ENCODE peak calls at places on chromosomes 5 and 9, in eight cellular contexts. One of them, this sample, is unnamed.

GRCh38 chr9:124795881-124796415 is 19.0 kb downstream of the OLFML2A start:
- DNase-seq in heart left ventricle: peak; percentile 77
- DNase-seq in adrenal gland: peak; percentile 51
- DNase-seq in GM12878: no peak
- DNase-seq in sigmoid colon: no peak
- DNase-seq in GM12892: no peak
- DNase-seq in breast epithelium: no peak
- DNase-seq in spleen: no peak
- DNase-seq in this sample: no peak

GRCh38 chr5:181052928-181053759 is 13.1 kb downstream of the BTNL9 start:
- DNase-seq in heart left ventricle: no peak
- DNase-seq in adrenal gland: no peak
- DNase-seq in GM12878: no peak
- DNase-seq in sigmoid colon: no peak
- DNase-seq in GM12892: peak; percentile 50
- DNase-seq in breast epithelium: no peak
- DNase-seq in spleen: peak; percentile 80
- DNase-seq in this sample: peak; percentile 35

GRCh38 chr5:170781946-170782345 is 1.6 kb upstream of the GABRP start:
- DNase-seq in heart left ventricle: no peak
- DNase-seq in adrenal gland: no peak
- DNase-seq in GM12878: no peak
- DNase-seq in sigmoid colon: no peak
- DNase-seq in GM12892: no peak
- DNase-seq in breast epithelium: no peak
- DNase-seq in spleen: no peak
- DNase-seq in this sample: no peak

GRCh38 chr5:129384736-129385135 is 75.4 kb upstream of the ADAMTS19 start:
- DNase-seq in heart left ventricle: no peak
- DNase-seq in adrenal gland: no peak
- DNase-seq in GM12878: no peak
- DNase-seq in sigmoid colon: no peak
- DNase-seq in GM12892: no peak
- DNase-seq in breast epithelium: no peak
- DNase-seq in spleen: no peak
- DNase-seq in this sample: no peak

GRCh38 chr9:130934702-130935659 is 4.1 kb downstream of the FIBCD1 start:
- DNase-seq in heart left ventricle: no peak
- DNase-seq in adrenal gland: peak; percentile 86
- DNase-seq in GM12878: no peak
- DNase-seq in sigmoid colon: no peak
- DNase-seq in GM12892: no peak
- DNase-seq in breast epithelium: no peak
- DNase-seq in spleen: no peak
- DNase-seq in this sample: no peak

GRCh38 chr9:29475471-29475870 is 1902.2 kb upstream of the C9orf72 start:
- DNase-seq in heart left ventricle: no peak
- DNase-seq in adrenal gland: no peak
- DNase-seq in GM12878: no peak
- DNase-seq in sigmoid colon: no peak
- DNase-seq in GM12892: no peak
- DNase-seq in breast epithelium: no peak
- DNase-seq in spleen: no peak
- DNase-seq in this sample: peak; percentile 17

GRCh38 chr9:112086627-112087026 is 88.5 kb downstream of the SUSD1 start:
- DNase-seq in heart left ventricle: no peak
- DNase-seq in adrenal gland: no peak
- DNase-seq in GM12878: no peak
- DNase-seq in sigmoid colon: no peak
- DNase-seq in GM12892: no peak
- DNase-seq in breast epithelium: no peak
- DNase-seq in spleen: no peak
- DNase-seq in this sample: peak; percentile 49

GRCh38 chr9:124285903-124286291 is 28.1 kb downstream of the NEK6 start:
- DNase-seq in heart left ventricle: peak; percentile 74
- DNase-seq in adrenal gland: peak; percentile 79
- DNase-seq in GM12878: peak; percentile 70
- DNase-seq in sigmoid colon: peak; percentile 95
- DNase-seq in GM12892: peak; percentile 61
- DNase-seq in breast epithelium: no peak
- DNase-seq in spleen: peak; percentile 86
- DNase-seq in this sample: peak; percentile 20

GRCh38 chr5:137190441-137190840 is 308.7 kb downstream of the SPOCK1 start:
- DNase-seq in heart left ventricle: no peak
- DNase-seq in adrenal gland: no peak
- DNase-seq in GM12878: no peak
- DNase-seq in sigmoid colon: no peak
- DNase-seq in GM12892: no peak
- DNase-seq in breast epithelium: no peak
- DNase-seq in spleen: no peak
- DNase-seq in this sample: no peak

GRCh38 chr5:137825165-137825564 is 42.5 kb upstream of the MYOT start:
- DNase-seq in heart left ventricle: no peak
- DNase-seq in adrenal gland: no peak
- DNase-seq in GM12878: no peak
- DNase-seq in sigmoid colon: no peak
- DNase-seq in GM12892: no peak
- DNase-seq in breast epithelium: no peak
- DNase-seq in spleen: no peak
- DNase-seq in this sample: no peak

GRCh38 chr5:72537166-72537565 is 30.0 kb upstream of the ZNF366 start:
- DNase-seq in heart left ventricle: no peak
- DNase-seq in adrenal gland: no peak
- DNase-seq in GM12878: no peak
- DNase-seq in sigmoid colon: no peak
- DNase-seq in GM12892: no peak
- DNase-seq in breast epithelium: no peak
- DNase-seq in spleen: no peak
- DNase-seq in this sample: no peak

GRCh38 chr9:136328011-136328621 is 777 bp downstream of the GPSM1 start:
- DNase-seq in heart left ventricle: peak; percentile 66
- DNase-seq in adrenal gland: no peak
- DNase-seq in GM12878: no peak
- DNase-seq in sigmoid colon: no peak
- DNase-seq in GM12892: no peak
- DNase-seq in breast epithelium: no peak
- DNase-seq in spleen: no peak
- DNase-seq in this sample: no peak

GRCh38 chr5:143182901-143183820 is 220.3 kb downstream of the NR3C1 start:
- DNase-seq in heart left ventricle: no peak
- DNase-seq in adrenal gland: no peak
- DNase-seq in GM12878: peak; percentile 84
- DNase-seq in sigmoid colon: no peak
- DNase-seq in GM12892: no peak
- DNase-seq in breast epithelium: no peak
- DNase-seq in spleen: no peak
- DNase-seq in this sample: no peak

GRCh38 chr5:1105350-1106265 is 6.3 kb downstream of the SLC12A7 start:
- DNase-seq in heart left ventricle: no peak
- DNase-seq in adrenal gland: no peak
- DNase-seq in GM12878: no peak
- DNase-seq in sigmoid colon: no peak
- DNase-seq in GM12892: no peak
- DNase-seq in breast epithelium: no peak
- DNase-seq in spleen: no peak
- DNase-seq in this sample: peak; percentile 90

GRCh38 chr5:76555717-76556116 is 67.5 kb downstream of the F2RL2 start:
- DNase-seq in heart left ventricle: no peak
- DNase-seq in adrenal gland: no peak
- DNase-seq in GM12878: no peak
- DNase-seq in sigmoid colon: no peak
- DNase-seq in GM12892: no peak
- DNase-seq in breast epithelium: no peak
- DNase-seq in spleen: no peak
- DNase-seq in this sample: no peak

GRCh38 chr5:112940670-112941069 is 18.6 kb upstream of the REEP5 start:
- DNase-seq in heart left ventricle: no peak
- DNase-seq in adrenal gland: no peak
- DNase-seq in GM12878: no peak
- DNase-seq in sigmoid colon: no peak
- DNase-seq in GM12892: no peak
- DNase-seq in breast epithelium: no peak
- DNase-seq in spleen: no peak
- DNase-seq in this sample: no peak

DNA sequence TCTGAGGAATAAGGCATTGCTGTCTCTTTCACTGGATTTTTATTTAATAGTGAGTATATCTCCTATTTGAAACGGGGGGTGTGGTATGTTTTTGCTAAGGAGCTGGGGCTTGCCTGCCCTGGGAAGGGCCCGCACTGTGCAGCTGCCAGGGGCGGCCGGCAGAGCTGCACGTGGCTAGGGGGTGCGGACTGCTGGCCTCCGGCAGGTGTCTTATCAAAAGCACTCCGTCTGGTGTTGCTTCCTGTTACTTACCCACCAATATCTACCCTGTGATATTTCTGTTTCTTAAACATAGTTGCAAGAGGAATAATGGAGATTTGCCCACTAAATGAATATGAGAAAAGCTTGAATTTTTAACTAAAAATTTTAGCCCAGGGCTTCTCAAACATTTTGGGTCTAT is 232.0 kb downstream of the IRX1 start:
- DNase-seq in heart left ventricle: no peak
- DNase-seq in adrenal gland: no peak
- DNase-seq in GM12878: no peak
- DNase-seq in sigmoid colon: no peak
- DNase-seq in GM12892: no peak
- DNase-seq in breast epithelium: no peak
- DNase-seq in spleen: no peak
- DNase-seq in this sample: peak; percentile 46
- TF ChIP-seq POLR2A in heart left ventricle: no peak
- TF ChIP-seq POLR2A in adrenal gland: no peak
- TF ChIP-seq POLR2A in GM12878: no peak
- TF ChIP-seq POLR2A in sigmoid colon: no peak
- TF ChIP-seq POLR2A in GM12892: no peak
- TF ChIP-seq POLR2A in breast epithelium: no peak
- TF ChIP-seq POLR2A in spleen: no peak
- TF ChIP-seq POLR2A in this sample: no peak

GRCh38 chr5:134370871-134371833 is at the start of gene UBE2B:
- DNase-seq in heart left ventricle: peak; percentile 97
- DNase-seq in adrenal gland: peak; percentile 100
- DNase-seq in GM12878: peak; percentile 97
- DNase-seq in sigmoid colon: peak; percentile 100
- DNase-seq in GM12892: peak; percentile 76
- DNase-seq in breast epithelium: peak; percentile 100
- DNase-seq in spleen: peak; percentile 99
- DNase-seq in this sample: peak; percentile 100
- TF ChIP-seq POLR2A in heart left ventricle: peak; percentile 55
- TF ChIP-seq POLR2A in adrenal gland: peak; percentile 53
- TF ChIP-seq POLR2A in GM12878: peak; percentile 76
- TF ChIP-seq POLR2A in sigmoid colon: peak; percentile 54
- TF ChIP-seq POLR2A in GM12892: peak; percentile 58
- TF ChIP-seq POLR2A in breast epithelium: peak; percentile 60
- TF ChIP-seq POLR2A in spleen: peak; percentile 76
- TF ChIP-seq POLR2A in this sample: peak; percentile 94

GRCh38 chr5:140252470-140253126 is 50.3 kb downstream of the PFDN1 start:
- DNase-seq in heart left ventricle: no peak
- DNase-seq in adrenal gland: no peak
- DNase-seq in GM12878: no peak
- DNase-seq in sigmoid colon: no peak
- DNase-seq in GM12892: no peak
- DNase-seq in breast epithelium: no peak
- DNase-seq in spleen: no peak
- DNase-seq in this sample: no peak

GRCh38 chr5:140250386-140250785 is 52.5 kb downstream of the PFDN1 start:
- DNase-seq in heart left ventricle: no peak
- DNase-seq in adrenal gland: no peak
- DNase-seq in GM12878: no peak
- DNase-seq in sigmoid colon: no peak
- DNase-seq in GM12892: no peak
- DNase-seq in breast epithelium: no peak
- DNase-seq in spleen: no peak
- DNase-seq in this sample: no peak

GRCh38 chr5:140253985-140254384 is 48.9 kb downstream of the PFDN1 start:
- DNase-seq in heart left ventricle: no peak
- DNase-seq in adrenal gland: no peak
- DNase-seq in GM12878: no peak
- DNase-seq in sigmoid colon: no peak
- DNase-seq in GM12892: no peak
- DNase-seq in breast epithelium: no peak
- DNase-seq in spleen: no peak
- DNase-seq in this sample: no peak

GRCh38 chr5:140249536-140249935 is 53.4 kb downstream of the PFDN1 start:
- DNase-seq in heart left ventricle: no peak
- DNase-seq in adrenal gland: no peak
- DNase-seq in GM12878: no peak
- DNase-seq in sigmoid colon: no peak
- DNase-seq in GM12892: no peak
- DNase-seq in breast epithelium: no peak
- DNase-seq in spleen: no peak
- DNase-seq in this sample: no peak

DNA sequence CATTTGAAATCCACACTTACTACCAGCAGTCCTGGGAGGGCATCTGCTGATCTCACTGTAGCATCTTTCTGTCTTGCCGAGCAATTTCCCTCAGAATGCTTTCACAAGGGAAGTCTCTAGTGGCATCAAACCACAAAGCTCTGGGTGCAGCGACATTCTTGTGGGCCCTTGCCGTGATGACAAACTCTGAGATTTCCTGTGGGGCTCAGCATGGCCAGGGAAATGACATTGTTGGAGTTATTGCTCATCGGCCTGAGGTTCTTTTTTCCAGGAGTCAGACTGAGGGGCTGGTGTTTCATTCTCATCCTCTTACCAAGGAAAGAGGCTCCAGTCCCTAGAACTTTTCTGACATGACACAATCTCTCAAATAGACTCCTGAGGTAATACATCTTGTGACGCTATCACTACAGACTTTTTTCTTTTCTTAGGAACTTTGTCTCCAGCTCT is 51.4 kb downstream of the PFDN1 start:
- DNase-seq in heart left ventricle: no peak
- DNase-seq in adrenal gland: no peak
- DNase-seq in GM12878: peak; percentile 61
- DNase-seq in sigmoid colon: no peak
- DNase-seq in GM12892: peak; percentile 29
- DNase-seq in breast epithelium: no peak
- DNase-seq in spleen: no peak
- DNase-seq in this sample: no peak
- TF ChIP-seq POLR2A in heart left ventricle: no peak
- TF ChIP-seq POLR2A in adrenal gland: no peak
- TF ChIP-seq POLR2A in GM12878: no peak
- TF ChIP-seq POLR2A in sigmoid colon: no peak
- TF ChIP-seq POLR2A in GM12892: no peak
- TF ChIP-seq POLR2A in breast epithelium: no peak
- TF ChIP-seq POLR2A in spleen: no peak
- TF ChIP-seq POLR2A in this sample: no peak

DNA sequence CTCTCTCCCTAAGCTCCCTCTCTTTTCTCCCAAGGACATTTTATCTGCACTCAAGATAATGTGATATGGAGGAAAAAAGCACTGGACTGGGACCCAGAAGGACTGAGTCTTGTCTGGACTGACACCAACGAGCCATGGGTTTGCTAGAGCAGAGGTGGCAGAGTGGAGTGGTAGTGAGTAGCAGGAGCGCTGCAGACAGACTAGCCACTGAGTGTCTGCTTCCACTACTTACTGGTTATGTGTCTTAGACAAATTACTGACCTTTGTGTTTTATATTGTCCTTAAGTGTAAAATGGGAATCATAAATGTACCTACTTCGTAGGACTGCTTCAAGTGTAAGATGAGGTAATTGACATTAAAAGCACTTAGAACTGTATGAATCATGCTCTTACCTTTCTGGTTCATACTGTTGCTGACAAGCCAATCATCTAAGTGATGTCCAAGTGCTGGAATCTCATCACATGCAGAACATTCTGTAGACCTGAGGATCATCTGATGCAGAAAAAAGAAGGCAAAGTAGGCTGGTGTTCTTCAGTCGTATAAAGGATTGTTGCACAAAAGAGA is 12.5 kb upstream of the PRLR start:
- DNase-seq in heart left ventricle: no peak
- DNase-seq in adrenal gland: no peak
- DNase-seq in GM12878: no peak
- DNase-seq in sigmoid colon: no peak
- DNase-seq in GM12892: no peak
- DNase-seq in breast epithelium: no peak
- DNase-seq in spleen: no peak
- DNase-seq in this sample: no peak
- TF ChIP-seq POLR2A in heart left ventricle: no peak
- TF ChIP-seq POLR2A in adrenal gland: no peak
- TF ChIP-seq POLR2A in GM12878: no peak
- TF ChIP-seq POLR2A in sigmoid colon: no peak
- TF ChIP-seq POLR2A in GM12892: no peak
- TF ChIP-seq POLR2A in breast epithelium: no peak
- TF ChIP-seq POLR2A in spleen: no peak
- TF ChIP-seq POLR2A in this sample: no peak